ENCODE peak calls at places on chromosomes 5 and 9, in ten cellular contexts. V is upper lobe of right lung, R is ascending aorta, M is left ventricle myocardium inferior, G is adrenal gland, J is kidney, N is transverse colon, F is psoas muscle, K is fibroblast of lung, L is cardiac muscle cell. O is an unnamed sample. For H3K4me1, the result is how much of the 10 kb centered on the place peaks cover.

GRCh38 chr5:1948111-1948510 is 65.4 kb upstream of the IRX4 start:
- DNase-seq in V (no peak), R (no peak), M (no peak), G (no peak), J (no peak), N (no peak), F (no peak), K (no peak), L (peak), O (no peak)

GRCh38 chr9:137613259-137613658 is 5.5 kb upstream of the EHMT1 start:
- DNase-seq in V (no peak), R (no peak), M (no peak), G (no peak), J (peak), N (no peak), F (no peak), K (no peak), L (no peak), O (no peak)

GRCh38 chr9:93681316-93682154 is 105.2 kb downstream of the PHF2 start:
- DNase-seq in V (peak), R (peak), M (peak), G (no peak), J (peak), N (peak), F (peak), K (no peak), L (no peak), O (no peak)

GRCh38 chr5:61052870-61053269 is 107.9 kb downstream of the NDUFAF2 start:
- DNase-seq in V (no peak), R (no peak), M (no peak), G (no peak), J (no peak), N (no peak), F (no peak), K (peak), L (no peak), O (no peak)

GRCh38 chr5:167565555-167565954 is 725.9 kb upstream of the WWC1 start:
- DNase-seq in V (no peak), R (no peak), M (no peak), G (no peak), J (no peak), N (no peak), F (no peak), K (peak), L (no peak), O (no peak)

GRCh38 chr5:83035373-83036170 is 41.6 kb downstream of the TMEM167A start:
- DNase-seq in V (no peak), R (peak), M (peak), G (peak), J (no peak), N (no peak), F (peak), K (peak), L (peak), O (no peak)

GRCh38 chr5:169956756-169957155 is 23.5 kb downstream of the INSYN2B start:
- DNase-seq in V (no peak), R (no peak), M (no peak), G (no peak), J (no peak), N (no peak), F (no peak), K (no peak), L (no peak), O (no peak)

GRCh38 chr5:150764530-150764929 is 5.7 kb upstream of the DCTN4 start:
- DNase-seq in V (no peak), R (no peak), M (no peak), G (no peak), J (no peak), N (no peak), F (no peak), K (no peak), L (no peak), O (no peak)

GRCh38 chr5:17996002-17996401 is 361.7 kb downstream of the TAF11L14 start:
- DNase-seq in V (no peak), R (no peak), M (no peak), G (no peak), J (no peak), N (no peak), F (no peak), K (no peak), L (no peak), O (no peak)

GRCh38 chr9:10265102-10265708 is 347.6 kb downstream of the PTPRD start:
- DNase-seq in V (no peak), R (no peak), M (no peak), G (no peak), J (no peak), N (no peak), F (no peak), K (peak), L (no peak), O (no peak)

GRCh38 chr5:141182248-141182647 is at the start of gene PCDHB16:
- DNase-seq in V (no peak), R (peak), M (no peak), G (peak), J (peak), N (no peak), F (no peak), K (peak), L (peak), O (no peak)

GRCh38 chr9:124290053-124290581 is 32.4 kb downstream of the NEK6 start:
- DNase-seq in V (no peak), R (no peak), M (no peak), G (no peak), J (no peak), N (peak), F (no peak), K (no peak), L (no peak), O (no peak)

GRCh38 chr9:115691097-115691496 is 462.5 kb upstream of the PAPPA start:
- DNase-seq in V (no peak), R (no peak), M (no peak), G (no peak), J (no peak), N (no peak), F (no peak), K (peak), L (no peak), O (no peak)

GRCh38 chr5:176739461-176740051 is 70.8 kb upstream of the UNC5A start:
- DNase-seq in V (peak), R (peak), M (no peak), G (no peak), J (no peak), N (no peak), F (no peak), K (no peak), L (no peak), O (no peak)

GRCh38 chr9:100427366-100428263 is 672 bp downstream of the MSANTD3 start:
- DNase-seq in V (peak), R (peak), M (peak), G (peak), J (peak), N (peak), F (peak), K (peak), L (peak), O (peak)

GRCh38 chr5:163504091-163504931 is 1.1 kb upstream of the MAT2B start:
- DNase-seq in V (no peak), R (peak), M (peak), G (peak), J (no peak), N (peak), F (peak), K (peak), L (peak), O (peak)

GRCh38 chr9:80699551-80699998 is 989.8 kb downstream of the TLE1 start:
- DNase-seq in V (no peak), R (no peak), M (no peak), G (no peak), J (no peak), N (no peak), F (no peak), K (peak), L (peak), O (no peak)

GRCh38 chr5:34674226-34674625 is 18.1 kb downstream of the RAI14 start:
- DNase-seq in V (no peak), R (peak), M (no peak), G (no peak), J (no peak), N (no peak), F (no peak), K (peak), L (no peak), O (peak)

GRCh38 chr9:93461414-93461743 is 8.0 kb upstream of the FAM120AOS start:
- DNase-seq in V (no peak), R (no peak), M (no peak), G (no peak), J (no peak), N (no peak), F (no peak), K (no peak), L (no peak), O (no peak)

GRCh38 chr5:887947-888640 is 4.5 kb downstream of the BRD9 start:
- DNase-seq in V (no peak), R (no peak), M (no peak), G (no peak), J (no peak), N (no peak), F (no peak), K (no peak), L (no peak), O (no peak)

GRCh38 chr9:37174247-37174646 is 53.9 kb downstream of the ZCCHC7 start:
- DNase-seq in V (no peak), R (no peak), M (no peak), G (no peak), J (no peak), N (no peak), F (no peak), K (peak), L (no peak), O (no peak)

DNA sequence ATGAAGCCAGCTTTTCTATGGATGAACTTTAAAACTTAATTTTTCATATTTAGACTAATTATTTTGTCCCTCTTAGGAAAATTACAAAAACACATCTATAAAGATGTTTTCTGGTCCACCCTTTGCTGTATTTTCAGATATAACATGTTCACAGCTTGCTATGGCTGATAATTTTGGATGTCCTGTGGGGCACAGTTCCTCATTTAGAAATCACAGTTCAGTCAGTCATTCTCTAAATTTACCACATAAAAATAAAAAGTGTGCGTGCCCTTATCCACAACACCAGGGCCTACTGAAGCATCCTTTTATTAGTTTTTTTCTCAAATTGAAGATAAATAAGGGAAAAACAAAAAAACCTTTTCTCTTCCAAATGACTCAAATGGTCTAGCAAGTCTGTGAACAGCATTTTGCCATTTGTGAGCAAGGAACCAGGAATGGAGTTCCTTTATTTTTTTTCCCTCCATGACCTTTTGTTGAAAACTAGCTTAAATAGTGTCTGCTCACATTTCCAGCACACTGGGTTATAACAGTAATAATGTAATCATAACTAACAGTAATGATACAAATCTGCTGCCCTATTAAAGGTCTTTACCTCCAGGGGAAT is 87.1 kb downstream of the CEMIP2 start:
- DNase-seq in V (no peak), R (no peak), M (no peak), G (no peak), J (no peak), N (no peak), F (no peak), K (peak), L (no peak), O (no peak)
- H3K4me1 ChIP-seq in V (half or more), R (under half), M (half or more), G (under half), J (under half), N (under half), F (under half), K (under half), L (under half), O (under half)

DNA sequence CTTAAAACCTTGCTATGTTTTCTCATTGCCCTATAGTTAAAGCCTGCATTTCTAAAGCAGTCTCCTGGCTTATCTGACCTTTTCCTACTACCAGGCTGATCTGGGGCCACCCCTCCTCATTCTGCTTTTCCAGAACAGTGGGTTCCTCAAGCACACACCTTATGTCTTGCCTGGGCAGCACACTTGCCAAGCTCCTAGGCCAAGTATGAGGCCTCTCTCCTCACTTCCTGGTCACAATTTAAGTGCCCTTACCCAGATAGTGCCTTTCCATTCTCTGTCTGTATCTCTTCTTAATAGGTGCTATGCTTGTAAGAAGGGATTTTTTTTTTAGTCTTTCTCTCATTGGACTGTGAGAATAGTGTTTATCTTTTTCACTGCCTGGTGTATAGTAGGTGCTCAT is 39.7 kb downstream of the HMGCS1 start:
- DNase-seq in V (no peak), R (no peak), M (no peak), G (no peak), J (no peak), N (no peak), F (no peak), K (no peak), L (no peak), O (no peak)
- H3K4me1 ChIP-seq in V (under half), R (under half), M (under half), G (under half), J (under half), N (under half), F (under half), K (under half), L (under half), O (under half)

GRCh38 chr9:134337469-134337868 is 11.2 kb downstream of the RXRA start:
- DNase-seq in V (no peak), R (no peak), M (no peak), G (no peak), J (no peak), N (no peak), F (no peak), K (no peak), L (no peak), O (no peak)
- H3K4me1 ChIP-seq in V (half or more), R (half or more), M (half or more), G (half or more), J (half or more), N (half or more), F (half or more), K (under half), L (under half), O (under half)

GRCh38 chr9:134437417-134438203 is 111.4 kb downstream of the RXRA start:
- DNase-seq in V (peak), R (no peak), M (no peak), G (no peak), J (no peak), N (no peak), F (no peak), K (no peak), L (peak), O (no peak)
- H3K4me1 ChIP-seq in V (half or more), R (under half), M (half or more), G (half or more), J (under half), N (under half), F (half or more), K (under half), L (under half), O (under half)

GRCh38 chr5:94461131-94461530 is 157.3 kb downstream of the KIAA0825 start:
- DNase-seq in V (no peak), R (no peak), M (no peak), G (no peak), J (no peak), N (no peak), F (no peak), K (no peak), L (no peak), O (no peak)
- H3K4me1 ChIP-seq in V (under half), R (under half), M (under half), G (under half), J (under half), N (under half), F (under half), K (under half), L (under half), O (under half)

GRCh38 chr9:109906766-109907382 is 126.9 kb downstream of the PALM2AKAP2 start:
- DNase-seq in V (no peak), R (no peak), M (no peak), G (no peak), J (no peak), N (no peak), F (no peak), K (peak), L (peak), O (no peak)

GRCh38 chr9:109905472-109905871 is 125.5 kb downstream of the PALM2AKAP2 start:
- DNase-seq in V (no peak), R (no peak), M (no peak), G (no peak), J (no peak), N (no peak), F (no peak), K (no peak), L (no peak), O (no peak)

GRCh38 chr9:109908459-109909390 is 128.7 kb downstream of the PALM2AKAP2 start:
- DNase-seq in V (no peak), R (no peak), M (no peak), G (no peak), J (no peak), N (no peak), F (no peak), K (peak), L (no peak), O (no peak)

GRCh38 chr9:109907400-109907799 is 127.4 kb downstream of the PALM2AKAP2 start:
- DNase-seq in V (no peak), R (no peak), M (peak), G (peak), J (no peak), N (peak), F (no peak), K (no peak), L (no peak), O (no peak)

GRCh38 chr9:109907810-109908458 is 127.9 kb downstream of the PALM2AKAP2 start:
- DNase-seq in V (no peak), R (no peak), M (no peak), G (no peak), J (no peak), N (no peak), F (no peak), K (no peak), L (no peak), O (no peak)
- H3K4me1 ChIP-seq in V (half or more), R (under half), M (half or more), G (under half), J (under half), N (under half), F (under half), K (under half), L (under half), O (under half)